ENCODE peak calls at places on chromosome 21, in five cellular contexts. V is pancreas, D is neural crest cell, Z is heart right ventricle, H is heart left ventricle. R is an unnamed sample.

GRCh38 chr21:25342811-25343210 is 264.5 kb downstream of the MRPL39 start:
- DNase-seq in V (no peak), D (no peak), Z (no peak), H (no peak), R (no peak)

GRCh38 chr21:44253832-44254700 is 7.6 kb downstream of the DNMT3L start:
- DNase-seq in V (peak), D (no peak), Z (peak), H (peak), R (no peak)

GRCh38 chr21:28543975-28544374 is 448.7 kb downstream of the LTN1 start:
- DNase-seq in V (no peak), D (no peak), Z (no peak), H (no peak), R (no peak)

GRCh38 chr21:16908087-16908486 is 604.8 kb upstream of the CXADR start:
- DNase-seq in V (no peak), D (no peak), Z (no peak), H (no peak), R (no peak)

GRCh38 chr21:17537299-17537698 is 24.5 kb downstream of the CXADR start:
- DNase-seq in V (no peak), D (no peak), Z (no peak), H (no peak), R (no peak)

GRCh38 chr21:18840239-18840638 is 436.7 kb upstream of the TMPRSS15 start:
- DNase-seq in V (no peak), D (no peak), Z (no peak), H (no peak), R (no peak)

GRCh38 chr21:43890042-43890441 is 25.0 kb downstream of the AGPAT3 start:
- DNase-seq in V (no peak), D (no peak), Z (no peak), H (no peak), R (no peak)

GRCh38 chr21:18744840-18745239 is 341.3 kb upstream of the TMPRSS15 start:
- DNase-seq in V (no peak), D (no peak), Z (no peak), H (no peak), R (no peak)

GRCh38 chr21:43759651-43760050 is 16.5 kb downstream of the CSTB start:
- DNase-seq in V (no peak), D (no peak), Z (no peak), H (no peak), R (no peak)

GRCh38 chr21:40714516-40714915 is 132.4 kb downstream of the DSCAM start:
- DNase-seq in V (no peak), D (no peak), Z (no peak), H (no peak), R (no peak)

GRCh38 chr21:29718081-29718815 is 221.5 kb downstream of the GRIK1 start:
- DNase-seq in V (no peak), D (no peak), Z (no peak), H (no peak), R (no peak)

DNA sequence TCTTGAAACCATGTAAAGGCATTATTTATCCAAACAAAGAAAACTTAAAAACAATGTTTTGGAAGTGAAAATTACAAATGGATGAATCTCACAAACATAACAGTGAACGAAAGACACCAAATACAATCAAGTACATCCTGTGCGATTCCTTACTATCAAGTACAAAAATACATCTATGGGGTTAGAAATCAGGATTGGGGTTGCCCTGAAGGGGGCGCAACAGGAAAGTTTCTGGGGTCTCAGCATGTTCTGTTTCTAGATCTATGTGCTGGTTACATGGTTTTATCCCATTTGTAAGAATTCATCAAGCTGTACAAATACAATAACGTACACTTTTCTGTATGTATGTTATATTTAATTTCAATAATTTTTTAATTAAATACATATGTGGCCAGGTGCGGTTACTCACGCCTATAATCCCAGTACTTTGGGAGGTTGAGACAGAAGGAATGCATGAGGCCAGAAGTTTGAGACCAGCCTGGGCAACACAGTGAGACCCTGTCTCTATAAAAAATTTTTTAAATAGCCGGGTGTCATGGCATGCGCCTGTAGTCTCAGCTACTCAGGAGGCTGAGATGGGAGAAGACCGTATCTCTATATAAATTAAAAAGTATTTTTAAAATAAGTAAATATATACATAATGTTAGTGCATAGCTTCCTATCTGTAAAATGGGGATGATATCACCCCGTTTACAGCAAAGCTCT is 121.5 kb upstream of the SOD1 start:
- DNase-seq in V (no peak), D (peak), Z (no peak), H (no peak), R (no peak)
- TF ChIP-seq CTCF in V (no peak), D (peak), Z (no peak), H (no peak), R (peak)

GRCh38 chr21:14382835-14383595 is at the start of gene HSPA13:
- DNase-seq in V (peak), D (peak), Z (peak), H (peak), R (peak)
- TF ChIP-seq CTCF in V (no peak), D (peak), Z (no peak), H (no peak), R (no peak)

DNA sequence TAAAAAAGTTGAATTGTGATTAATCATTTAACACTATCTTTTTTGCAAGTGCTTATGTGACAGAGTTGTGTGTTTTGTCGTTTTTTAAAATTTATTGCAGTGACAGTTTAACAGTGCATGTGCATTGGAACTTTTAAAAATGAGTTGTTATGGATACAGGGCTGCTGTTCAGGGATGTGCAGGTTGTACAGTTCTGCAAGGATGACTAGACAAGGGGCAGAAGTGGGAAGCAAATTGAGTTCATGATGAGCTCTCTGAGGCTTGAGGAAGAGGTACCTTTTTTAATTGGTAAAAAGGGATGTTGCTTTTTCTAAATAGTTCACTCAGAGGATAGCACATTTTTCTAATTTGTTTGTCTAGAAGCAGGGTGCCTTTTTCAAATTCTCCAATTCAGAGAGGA is 119.4 kb downstream of the USP25 start:
- DNase-seq in V (no peak), D (no peak), Z (no peak), H (no peak), R (no peak)
- TF ChIP-seq CTCF in V (no peak), D (no peak), Z (no peak), H (no peak), R (no peak)

GRCh38 chr21:45473496-45474322 is 68.5 kb downstream of the SLC19A1 start:
- DNase-seq in V (no peak), D (no peak), Z (no peak), H (no peak), R (no peak)
- TF ChIP-seq CTCF in V (no peak), D (no peak), Z (no peak), H (no peak), R (no peak)

GRCh38 chr21:35485364-35485763 is 436.3 kb upstream of the RUNX1 start:
- DNase-seq in V (no peak), D (no peak), Z (no peak), H (no peak), R (no peak)

GRCh38 chr21:35488941-35489340 is 439.8 kb upstream of the RUNX1 start:
- DNase-seq in V (no peak), D (no peak), Z (no peak), H (no peak), R (no peak)

GRCh38 chr21:35491920-35492678 is 443.0 kb upstream of the RUNX1 start:
- DNase-seq in V (no peak), D (no peak), Z (no peak), H (no peak), R (no peak)

DNA sequence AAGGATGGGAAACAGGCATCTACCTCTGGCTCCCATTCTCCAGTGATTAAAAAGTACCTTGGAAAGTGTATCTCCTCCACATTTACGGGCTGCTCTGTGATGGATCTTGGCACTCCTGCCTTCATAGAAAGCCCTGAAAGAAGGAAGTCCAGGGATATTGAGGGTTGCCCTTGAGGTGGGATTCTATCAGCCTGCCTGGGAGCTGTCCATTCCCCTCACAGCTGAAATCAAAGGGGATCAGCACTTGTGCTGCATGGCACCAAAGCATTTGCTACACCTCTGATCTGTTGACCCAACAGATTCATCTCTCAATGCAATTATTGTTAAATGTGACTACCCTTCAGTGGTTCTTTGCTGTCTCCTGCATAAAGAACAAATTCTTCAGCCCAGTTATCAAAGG is 442.0 kb upstream of the RUNX1 start:
- DNase-seq in V (no peak), D (no peak), Z (no peak), H (no peak), R (no peak)
- TF ChIP-seq CTCF in V (no peak), D (no peak), Z (no peak), H (no peak), R (no peak)

GRCh38 chr21:39155578-39155977 is 27.7 kb downstream of the PSMG1 start:
- DNase-seq in V (no peak), D (no peak), Z (no peak), H (no peak), R (no peak)

GRCh38 chr21:39153842-39154241 is 29.4 kb downstream of the PSMG1 start:
- DNase-seq in V (no peak), D (no peak), Z (no peak), H (no peak), R (no peak)

GRCh38 chr21:39150316-39150715 is 32.9 kb downstream of the PSMG1 start:
- DNase-seq in V (no peak), D (no peak), Z (no peak), H (no peak), R (no peak)

GRCh38 chr21:39156024-39156423 is 27.2 kb downstream of the PSMG1 start:
- DNase-seq in V (no peak), D (no peak), Z (no peak), H (no peak), R (no peak)

DNA sequence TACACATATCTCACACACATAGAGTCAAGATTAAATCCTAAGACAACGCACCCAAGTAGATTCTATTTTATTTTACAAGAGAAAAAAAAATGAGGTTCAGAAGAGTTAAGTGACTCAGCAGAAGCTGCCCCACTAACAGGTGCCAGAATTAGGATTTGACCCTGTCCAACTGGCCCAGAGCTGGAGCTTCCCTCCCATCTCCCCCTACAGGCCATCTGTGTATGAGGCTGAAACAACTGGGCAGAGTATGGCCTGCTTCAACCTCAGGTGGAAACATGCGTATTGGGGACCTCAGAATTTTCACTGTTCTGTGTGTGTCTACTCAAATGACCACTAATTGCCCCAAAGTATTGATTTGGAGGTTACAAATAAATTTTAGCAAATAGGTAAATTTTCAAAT is 29.9 kb downstream of the PSMG1 start:
- DNase-seq in V (no peak), D (no peak), Z (no peak), H (no peak), R (no peak)
- TF ChIP-seq CTCF in V (no peak), D (peak), Z (peak), H (peak), R (peak)

GRCh38 chr21:35933466-35933865 is 126.9 kb downstream of the SETD4 start:
- DNase-seq in V (no peak), D (no peak), Z (peak), H (peak), R (no peak)
- TF ChIP-seq CTCF in V (no peak), D (no peak), Z (peak), H (peak), R (no peak)

GRCh38 chr21:34956416-34957316 is 92.4 kb downstream of the RUNX1 start:
- DNase-seq in V (no peak), D (no peak), Z (no peak), H (no peak), R (no peak)
- TF ChIP-seq CTCF in V (no peak), D (no peak), Z (no peak), H (no peak), R (no peak)

DNA sequence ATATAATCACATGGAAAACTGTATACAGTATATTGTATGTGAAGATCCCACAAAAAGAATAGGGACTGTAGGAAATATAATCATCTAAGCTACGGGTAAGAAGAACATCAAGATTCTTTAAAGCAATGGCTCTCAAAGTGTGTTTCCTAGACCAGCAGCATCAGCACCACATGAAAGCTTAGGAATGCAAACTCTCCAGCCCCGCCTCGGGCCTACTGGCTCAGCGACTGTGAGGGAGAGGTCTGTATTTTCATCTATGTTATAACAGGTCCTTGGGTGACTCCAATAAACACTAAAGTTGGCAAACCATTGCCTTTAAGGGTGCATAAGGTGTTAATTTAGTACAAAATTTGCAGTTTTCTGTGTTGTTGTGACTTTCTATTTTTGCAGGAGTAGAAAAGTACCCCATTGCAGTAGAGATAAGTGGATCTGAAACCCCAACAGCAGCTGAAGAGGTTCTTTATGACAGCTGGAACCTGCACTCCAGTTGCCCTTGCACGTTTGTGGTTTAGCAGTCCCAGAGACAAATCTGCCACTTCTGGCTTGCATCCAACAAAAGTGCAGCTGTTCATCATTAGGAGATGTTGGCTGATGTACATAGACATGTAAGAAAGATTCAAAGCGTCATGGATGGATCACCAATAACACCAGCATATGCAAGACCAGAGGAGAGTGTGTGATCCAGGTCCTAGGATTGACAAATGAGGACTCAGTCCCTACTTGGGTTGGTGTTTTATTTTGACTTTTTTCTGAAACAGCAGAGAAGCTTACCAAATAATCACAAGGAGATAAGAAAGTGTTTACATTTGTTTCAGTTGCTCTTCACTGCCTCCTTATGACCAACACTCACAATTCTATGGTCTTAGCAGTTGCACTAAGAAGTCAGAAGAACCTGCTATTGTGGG is 15.9 kb upstream of the IFNAR1 start:
- DNase-seq in V (no peak), D (no peak), Z (no peak), H (no peak), R (no peak)
- TF ChIP-seq CTCF in V (no peak), D (no peak), Z (no peak), H (no peak), R (no peak)

GRCh38 chr21:41767606-41768370 is 936 bp upstream of the RIPK4 start:
- DNase-seq in V (peak), D (no peak), Z (no peak), H (no peak), R (no peak)

GRCh38 chr21:41769106-41769505 is 2.3 kb upstream of the RIPK4 start:
- DNase-seq in V (no peak), D (no peak), Z (no peak), H (no peak), R (no peak)

GRCh38 chr21:41769521-41769920 is 2.7 kb upstream of the RIPK4 start:
- DNase-seq in V (no peak), D (no peak), Z (no peak), H (no peak), R (no peak)

GRCh38 chr21:41769933-41770332 is 3.1 kb upstream of the RIPK4 start:
- DNase-seq in V (no peak), D (no peak), Z (no peak), H (no peak), R (no peak)

GRCh38 chr21:41768371-41769042 is 1.7 kb upstream of the RIPK4 start:
- DNase-seq in V (peak), D (no peak), Z (no peak), H (no peak), R (no peak)
- TF ChIP-seq CTCF in V (no peak), D (peak), Z (peak), H (peak), R (no peak)

R was measured in mesothelial cell of epicardium.